ENCODE peak calls at places on chromosomes 2 and 18, in seven cellular contexts. One of them, this sample, is unnamed.

GRCh38 chr18:28357785-28358401 is 181.0 kb upstream of the CDH2 start:
- DNase-seq in heart left ventricle: no peak
- DNase-seq in GM12891: no peak
- DNase-seq in right lobe of liver: no peak
- DNase-seq in sigmoid colon: no peak
- DNase-seq in HepG2: peak; percentile 38
- DNase-seq in K562: peak; percentile 3
- DNase-seq in this sample: no peak

GRCh38 chr2:160492401-160493226 is 993 bp downstream of the RBMS1 start:
- DNase-seq in heart left ventricle: peak; percentile 85
- DNase-seq in GM12891: peak; percentile 12
- DNase-seq in right lobe of liver: peak; percentile 88
- DNase-seq in sigmoid colon: peak; percentile 86
- DNase-seq in HepG2: peak; percentile 99
- DNase-seq in K562: peak; percentile 20
- DNase-seq in this sample: peak; percentile 63

GRCh38 chr2:212998629-212999359 is 152.6 kb downstream of the IKZF2 start:
- DNase-seq in heart left ventricle: no peak
- DNase-seq in GM12891: no peak
- DNase-seq in right lobe of liver: no peak
- DNase-seq in sigmoid colon: no peak
- DNase-seq in HepG2: no peak
- DNase-seq in K562: no peak
- DNase-seq in this sample: no peak

GRCh38 chr2:124993809-124994208 is 968.7 kb downstream of the CNTNAP5 start:
- DNase-seq in heart left ventricle: no peak
- DNase-seq in GM12891: no peak
- DNase-seq in right lobe of liver: no peak
- DNase-seq in sigmoid colon: no peak
- DNase-seq in HepG2: no peak
- DNase-seq in K562: no peak
- DNase-seq in this sample: no peak

GRCh38 chr2:217086038-217086522 is 226.2 kb upstream of the TNP1 start:
- DNase-seq in heart left ventricle: peak; percentile 35
- DNase-seq in GM12891: no peak
- DNase-seq in right lobe of liver: no peak
- DNase-seq in sigmoid colon: no peak
- DNase-seq in HepG2: no peak
- DNase-seq in K562: no peak
- DNase-seq in this sample: no peak

GRCh38 chr2:236974752-236975151 is 110.9 kb upstream of the COPS8 start:
- DNase-seq in heart left ventricle: no peak
- DNase-seq in GM12891: no peak
- DNase-seq in right lobe of liver: no peak
- DNase-seq in sigmoid colon: no peak
- DNase-seq in HepG2: no peak
- DNase-seq in K562: no peak
- DNase-seq in this sample: no peak

GRCh38 chr2:215958231-215958630 is 55.1 kb downstream of the MREG start:
- DNase-seq in heart left ventricle: no peak
- DNase-seq in GM12891: no peak
- DNase-seq in right lobe of liver: no peak
- DNase-seq in sigmoid colon: no peak
- DNase-seq in HepG2: no peak
- DNase-seq in K562: no peak
- DNase-seq in this sample: no peak

GRCh38 chr18:54162431-54162830 is 62.0 kb downstream of the MBD2 start:
- DNase-seq in heart left ventricle: no peak
- DNase-seq in GM12891: no peak
- DNase-seq in right lobe of liver: no peak
- DNase-seq in sigmoid colon: no peak
- DNase-seq in HepG2: no peak
- DNase-seq in K562: no peak
- DNase-seq in this sample: no peak

GRCh38 chr2:120589782-120590608 is 145.7 kb upstream of the GLI2 start:
- DNase-seq in heart left ventricle: no peak
- DNase-seq in GM12891: no peak
- DNase-seq in right lobe of liver: no peak
- DNase-seq in sigmoid colon: no peak
- DNase-seq in HepG2: peak; percentile 22
- DNase-seq in K562: no peak
- DNase-seq in this sample: no peak

GRCh38 chr2:73942664-73943063 is 16.0 kb downstream of the DGUOK start:
- DNase-seq in heart left ventricle: no peak
- DNase-seq in GM12891: no peak
- DNase-seq in right lobe of liver: no peak
- DNase-seq in sigmoid colon: no peak
- DNase-seq in HepG2: no peak
- DNase-seq in K562: no peak
- DNase-seq in this sample: no peak
- TF ChIP-seq POLR2A in heart left ventricle: no peak
- TF ChIP-seq POLR2A in GM12891: no peak
- TF ChIP-seq POLR2A in right lobe of liver: no peak
- TF ChIP-seq POLR2A in sigmoid colon: no peak
- TF ChIP-seq POLR2A in HepG2: no peak
- TF ChIP-seq POLR2A in K562: no peak
- TF ChIP-seq POLR2A in this sample: no peak

DNA sequence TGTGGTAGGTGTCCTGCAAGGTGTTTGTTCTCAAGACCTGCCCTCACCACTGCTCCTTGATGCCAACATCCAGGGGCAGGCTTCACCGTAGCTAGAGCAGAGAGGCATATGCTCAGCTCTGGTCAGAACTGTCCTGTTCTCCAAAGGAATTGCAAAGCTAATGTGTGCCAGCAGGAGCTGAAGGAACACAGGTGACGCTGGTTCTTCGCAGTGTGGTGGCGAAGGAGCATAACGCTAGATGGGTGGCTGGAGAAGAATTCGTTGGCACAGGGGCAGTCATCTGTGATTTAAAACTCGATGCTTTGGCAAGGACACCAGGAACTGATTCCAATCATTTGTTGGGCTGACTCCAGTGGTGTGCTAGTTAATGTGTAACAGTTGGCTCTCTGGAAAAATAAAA is 11.4 kb upstream of the PER2 start:
- DNase-seq in heart left ventricle: no peak
- DNase-seq in GM12891: no peak
- DNase-seq in right lobe of liver: peak; percentile 74
- DNase-seq in sigmoid colon: peak; percentile 54
- DNase-seq in HepG2: no peak
- DNase-seq in K562: no peak
- DNase-seq in this sample: no peak
- TF ChIP-seq POLR2A in heart left ventricle: no peak
- TF ChIP-seq POLR2A in GM12891: no peak
- TF ChIP-seq POLR2A in right lobe of liver: no peak
- TF ChIP-seq POLR2A in sigmoid colon: no peak
- TF ChIP-seq POLR2A in HepG2: no peak
- TF ChIP-seq POLR2A in K562: no peak
- TF ChIP-seq POLR2A in this sample: no peak

GRCh38 chr2:219419331-219420197 is 1.4 kb downstream of the DES start:
- DNase-seq in heart left ventricle: peak; percentile 82
- DNase-seq in GM12891: no peak
- DNase-seq in right lobe of liver: no peak
- DNase-seq in sigmoid colon: peak; percentile 91
- DNase-seq in HepG2: no peak
- DNase-seq in K562: peak; percentile 85
- DNase-seq in this sample: no peak
- TF ChIP-seq POLR2A in heart left ventricle: peak; percentile 51
- TF ChIP-seq POLR2A in GM12891: no peak
- TF ChIP-seq POLR2A in right lobe of liver: no peak
- TF ChIP-seq POLR2A in sigmoid colon: peak; percentile 10
- TF ChIP-seq POLR2A in HepG2: no peak
- TF ChIP-seq POLR2A in K562: no peak
- TF ChIP-seq POLR2A in this sample: no peak

GRCh38 chr2:17373736-17374135 is 144.5 kb downstream of the RAD51AP2 start:
- DNase-seq in heart left ventricle: no peak
- DNase-seq in GM12891: no peak
- DNase-seq in right lobe of liver: no peak
- DNase-seq in sigmoid colon: no peak
- DNase-seq in HepG2: no peak
- DNase-seq in K562: no peak
- DNase-seq in this sample: no peak
- TF ChIP-seq POLR2A in heart left ventricle: no peak
- TF ChIP-seq POLR2A in GM12891: no peak
- TF ChIP-seq POLR2A in right lobe of liver: no peak
- TF ChIP-seq POLR2A in sigmoid colon: no peak
- TF ChIP-seq POLR2A in HepG2: no peak
- TF ChIP-seq POLR2A in K562: no peak
- TF ChIP-seq POLR2A in this sample: no peak

This sample was measured in Peyer's patch.